ENCODE peak calls at places on chromosomes 11 and 22, in six cellular contexts. One of them, this sample, is unnamed.

GRCh38 chr11:46270707-46271106 is 6.8 kb upstream of the CREB3L1 start:
- DNase-seq in KBM-7: no peak
- DNase-seq in CD8-positive, alpha-beta memory T cell: no peak
- DNase-seq in LoVo: no peak
- DNase-seq in psoas muscle: no peak
- DNase-seq in stimulated activated naive CD8-positive, alpha-beta T cell treated with anti-CD3 and anti-CD28 coated beads, Interleukin-15, Interleukin-2, amounts not matched to agents 100 U/mL and 50 U/mL, for 24 hours: no peak
- DNase-seq in this sample: no peak

GRCh38 chr11:14500181-14500651 is 605 bp upstream of the COPB1 start:
- DNase-seq in psoas muscle: no peak
- DNase-seq in KBM-7: peak; percentile 68
- DNase-seq in LoVo: peak; percentile 57
- DNase-seq in stimulated activated naive CD8-positive, alpha-beta T cell treated with anti-CD3 and anti-CD28 coated beads, Interleukin-15, Interleukin-2, amounts not matched to agents 100 U/mL and 50 U/mL, for 24 hours: peak; percentile 42
- DNase-seq in CD8-positive, alpha-beta memory T cell: peak; percentile 46
- DNase-seq in this sample: peak; percentile 88

GRCh38 chr11:78651136-78651775 is 76.6 kb upstream of the NARS2 start:
- DNase-seq in psoas muscle: no peak
- DNase-seq in KBM-7: no peak
- DNase-seq in LoVo: no peak
- DNase-seq in CD8-positive, alpha-beta memory T cell: no peak
- DNase-seq in stimulated activated naive CD8-positive, alpha-beta T cell treated with anti-CD3 and anti-CD28 coated beads, Interleukin-15, Interleukin-2, amounts not matched to agents 100 U/mL and 50 U/mL, for 24 hours: no peak
- DNase-seq in this sample: no peak

GRCh38 chr11:62788991-62789390 is 1.8 kb downstream of the TMEM179B start:
- DNase-seq in psoas muscle: no peak
- DNase-seq in CD8-positive, alpha-beta memory T cell: no peak
- DNase-seq in stimulated activated naive CD8-positive, alpha-beta T cell treated with anti-CD3 and anti-CD28 coated beads, Interleukin-15, Interleukin-2, amounts not matched to agents 100 U/mL and 50 U/mL, for 24 hours: no peak
- DNase-seq in LoVo: no peak
- DNase-seq in KBM-7: no peak
- DNase-seq in this sample: no peak

GRCh38 chr11:2439820-2440219 is 4.5 kb downstream of the TRPM5 start:
- DNase-seq in stimulated activated naive CD8-positive, alpha-beta T cell treated with anti-CD3 and anti-CD28 coated beads, Interleukin-15, Interleukin-2, amounts not matched to agents 100 U/mL and 50 U/mL, for 24 hours: no peak
- DNase-seq in psoas muscle: no peak
- DNase-seq in CD8-positive, alpha-beta memory T cell: no peak
- DNase-seq in KBM-7: no peak
- DNase-seq in LoVo: no peak
- DNase-seq in this sample: no peak

GRCh38 chr11:27722945-27723344 is 22.7 kb upstream of the BDNF start:
- DNase-seq in LoVo: no peak
- DNase-seq in stimulated activated naive CD8-positive, alpha-beta T cell treated with anti-CD3 and anti-CD28 coated beads, Interleukin-15, Interleukin-2, amounts not matched to agents 100 U/mL and 50 U/mL, for 24 hours: no peak
- DNase-seq in CD8-positive, alpha-beta memory T cell: no peak
- DNase-seq in psoas muscle: no peak
- DNase-seq in KBM-7: no peak
- DNase-seq in this sample: no peak

GRCh38 chr22:43819691-43820670 is 7.9 kb upstream of the EFCAB6 start:
- DNase-seq in LoVo: no peak
- DNase-seq in CD8-positive, alpha-beta memory T cell: no peak
- DNase-seq in stimulated activated naive CD8-positive, alpha-beta T cell treated with anti-CD3 and anti-CD28 coated beads, Interleukin-15, Interleukin-2, amounts not matched to agents 100 U/mL and 50 U/mL, for 24 hours: no peak
- DNase-seq in KBM-7: no peak
- DNase-seq in psoas muscle: no peak
- DNase-seq in this sample: no peak

GRCh38 chr22:46055176-46055850 is 78.4 kb upstream of the WNT7B start:
- DNase-seq in stimulated activated naive CD8-positive, alpha-beta T cell treated with anti-CD3 and anti-CD28 coated beads, Interleukin-15, Interleukin-2, amounts not matched to agents 100 U/mL and 50 U/mL, for 24 hours: no peak
- DNase-seq in KBM-7: peak; percentile 58
- DNase-seq in psoas muscle: peak; percentile 50
- DNase-seq in CD8-positive, alpha-beta memory T cell: no peak
- DNase-seq in LoVo: no peak
- DNase-seq in this sample: no peak

GRCh38 chr22:50522806-50523438 is 2.5 kb downstream of the SCO2 start:
- DNase-seq in psoas muscle: no peak
- DNase-seq in CD8-positive, alpha-beta memory T cell: no peak
- DNase-seq in KBM-7: no peak
- DNase-seq in stimulated activated naive CD8-positive, alpha-beta T cell treated with anti-CD3 and anti-CD28 coated beads, Interleukin-15, Interleukin-2, amounts not matched to agents 100 U/mL and 50 U/mL, for 24 hours: no peak
- DNase-seq in LoVo: no peak
- DNase-seq in this sample: no peak

GRCh38 chr11:32309541-32310217 is 125.7 kb downstream of the WT1 start:
- DNase-seq in LoVo: no peak
- DNase-seq in stimulated activated naive CD8-positive, alpha-beta T cell treated with anti-CD3 and anti-CD28 coated beads, Interleukin-15, Interleukin-2, amounts not matched to agents 100 U/mL and 50 U/mL, for 24 hours: no peak
- DNase-seq in CD8-positive, alpha-beta memory T cell: no peak
- DNase-seq in KBM-7: no peak
- DNase-seq in psoas muscle: no peak
- DNase-seq in this sample: no peak

GRCh38 chr22:43385770-43386641 is 25.8 kb upstream of the MPPED1 start:
- DNase-seq in LoVo: peak; percentile 73
- DNase-seq in CD8-positive, alpha-beta memory T cell: peak; percentile 54
- DNase-seq in psoas muscle: peak; percentile 71
- DNase-seq in stimulated activated naive CD8-positive, alpha-beta T cell treated with anti-CD3 and anti-CD28 coated beads, Interleukin-15, Interleukin-2, amounts not matched to agents 100 U/mL and 50 U/mL, for 24 hours: peak; percentile 76
- DNase-seq in KBM-7: peak; percentile 83
- DNase-seq in this sample: peak; percentile 69

GRCh38 chr11:72758690-72759389 is 6.6 kb upstream of the ARAP1 start:
- DNase-seq in LoVo: no peak
- DNase-seq in stimulated activated naive CD8-positive, alpha-beta T cell treated with anti-CD3 and anti-CD28 coated beads, Interleukin-15, Interleukin-2, amounts not matched to agents 100 U/mL and 50 U/mL, for 24 hours: no peak
- DNase-seq in KBM-7: no peak
- DNase-seq in psoas muscle: no peak
- DNase-seq in CD8-positive, alpha-beta memory T cell: no peak
- DNase-seq in this sample: no peak

GRCh38 chr11:62909107-62909894 is 11.9 kb downstream of the CHRM1 start:
- DNase-seq in CD8-positive, alpha-beta memory T cell: no peak
- DNase-seq in psoas muscle: peak; percentile 53
- DNase-seq in LoVo: peak; percentile 32
- DNase-seq in stimulated activated naive CD8-positive, alpha-beta T cell treated with anti-CD3 and anti-CD28 coated beads, Interleukin-15, Interleukin-2, amounts not matched to agents 100 U/mL and 50 U/mL, for 24 hours: peak; percentile 57
- DNase-seq in KBM-7: peak; percentile 50
- DNase-seq in this sample: no peak

GRCh38 chr11:95335989-95336388 is 105.0 kb upstream of the SESN3 start:
- DNase-seq in KBM-7: no peak
- DNase-seq in CD8-positive, alpha-beta memory T cell: no peak
- DNase-seq in psoas muscle: no peak
- DNase-seq in LoVo: no peak
- DNase-seq in stimulated activated naive CD8-positive, alpha-beta T cell treated with anti-CD3 and anti-CD28 coated beads, Interleukin-15, Interleukin-2, amounts not matched to agents 100 U/mL and 50 U/mL, for 24 hours: no peak
- DNase-seq in this sample: no peak

GRCh38 chr11:110606415-110606814 is 105.8 kb downstream of the ARHGAP20 start:
- DNase-seq in psoas muscle: no peak
- DNase-seq in CD8-positive, alpha-beta memory T cell: no peak
- DNase-seq in stimulated activated naive CD8-positive, alpha-beta T cell treated with anti-CD3 and anti-CD28 coated beads, Interleukin-15, Interleukin-2, amounts not matched to agents 100 U/mL and 50 U/mL, for 24 hours: no peak
- DNase-seq in KBM-7: no peak
- DNase-seq in LoVo: no peak
- DNase-seq in this sample: no peak

GRCh38 chr11:113477321-113477720 is 2.1 kb upstream of the DRD2 start:
- DNase-seq in CD8-positive, alpha-beta memory T cell: no peak
- DNase-seq in psoas muscle: no peak
- DNase-seq in KBM-7: no peak
- DNase-seq in stimulated activated naive CD8-positive, alpha-beta T cell treated with anti-CD3 and anti-CD28 coated beads, Interleukin-15, Interleukin-2, amounts not matched to agents 100 U/mL and 50 U/mL, for 24 hours: no peak
- DNase-seq in LoVo: no peak
- DNase-seq in this sample: no peak

GRCh38 chr22:32660292-32660691 is 141.2 kb upstream of the TIMP3 start:
- DNase-seq in CD8-positive, alpha-beta memory T cell: peak; percentile 5
- DNase-seq in psoas muscle: peak; percentile 65
- DNase-seq in KBM-7: peak; percentile 79
- DNase-seq in stimulated activated naive CD8-positive, alpha-beta T cell treated with anti-CD3 and anti-CD28 coated beads, Interleukin-15, Interleukin-2, amounts not matched to agents 100 U/mL and 50 U/mL, for 24 hours: peak; percentile 59
- DNase-seq in LoVo: peak; percentile 58
- DNase-seq in this sample: peak; percentile 30

GRCh38 chr11:2525166-2525861 is 80.5 kb downstream of the KCNQ1 start:
- DNase-seq in KBM-7: no peak
- DNase-seq in psoas muscle: peak; percentile 10
- DNase-seq in stimulated activated naive CD8-positive, alpha-beta T cell treated with anti-CD3 and anti-CD28 coated beads, Interleukin-15, Interleukin-2, amounts not matched to agents 100 U/mL and 50 U/mL, for 24 hours: peak; percentile 1
- DNase-seq in LoVo: no peak
- DNase-seq in CD8-positive, alpha-beta memory T cell: no peak
- DNase-seq in this sample: no peak

GRCh38 chr11:65563606-65564005 is 5.4 kb upstream of the LTBP3 start:
- DNase-seq in LoVo: no peak
- DNase-seq in CD8-positive, alpha-beta memory T cell: no peak
- DNase-seq in KBM-7: no peak
- DNase-seq in stimulated activated naive CD8-positive, alpha-beta T cell treated with anti-CD3 and anti-CD28 coated beads, Interleukin-15, Interleukin-2, amounts not matched to agents 100 U/mL and 50 U/mL, for 24 hours: no peak
- DNase-seq in psoas muscle: no peak
- DNase-seq in this sample: no peak

GRCh38 chr22:43110444-43110926 is at the start of gene BIK:
- DNase-seq in KBM-7: no peak
- DNase-seq in LoVo: peak; percentile 53
- DNase-seq in CD8-positive, alpha-beta memory T cell: peak; percentile 34
- DNase-seq in psoas muscle: peak; percentile 34
- DNase-seq in stimulated activated naive CD8-positive, alpha-beta T cell treated with anti-CD3 and anti-CD28 coated beads, Interleukin-15, Interleukin-2, amounts not matched to agents 100 U/mL and 50 U/mL, for 24 hours: peak; percentile 46
- DNase-seq in this sample: peak; percentile 31

GRCh38 chr11:32464078-32464477 is 28.7 kb upstream of the WT1 start:
- DNase-seq in stimulated activated naive CD8-positive, alpha-beta T cell treated with anti-CD3 and anti-CD28 coated beads, Interleukin-15, Interleukin-2, amounts not matched to agents 100 U/mL and 50 U/mL, for 24 hours: no peak
- DNase-seq in CD8-positive, alpha-beta memory T cell: no peak
- DNase-seq in KBM-7: no peak
- DNase-seq in psoas muscle: no peak
- DNase-seq in LoVo: no peak
- DNase-seq in this sample: no peak

GRCh38 chr11:48081151-48082010 is 101.0 kb downstream of the PTPRJ start:
- DNase-seq in LoVo: no peak
- DNase-seq in CD8-positive, alpha-beta memory T cell: no peak
- DNase-seq in stimulated activated naive CD8-positive, alpha-beta T cell treated with anti-CD3 and anti-CD28 coated beads, Interleukin-15, Interleukin-2, amounts not matched to agents 100 U/mL and 50 U/mL, for 24 hours: peak; percentile 52
- DNase-seq in KBM-7: peak; percentile 65
- DNase-seq in psoas muscle: peak; percentile 86
- DNase-seq in this sample: peak; percentile 62

GRCh38 chr22:48097723-48098122 is 1335.3 kb downstream of the TBC1D22A start:
- DNase-seq in KBM-7: no peak
- DNase-seq in LoVo: no peak
- DNase-seq in stimulated activated naive CD8-positive, alpha-beta T cell treated with anti-CD3 and anti-CD28 coated beads, Interleukin-15, Interleukin-2, amounts not matched to agents 100 U/mL and 50 U/mL, for 24 hours: no peak
- DNase-seq in psoas muscle: no peak
- DNase-seq in CD8-positive, alpha-beta memory T cell: no peak
- DNase-seq in this sample: no peak

GRCh38 chr22:41589260-41589600 is 410 bp downstream of the PMM1 start:
- DNase-seq in CD8-positive, alpha-beta memory T cell: no peak
- DNase-seq in stimulated activated naive CD8-positive, alpha-beta T cell treated with anti-CD3 and anti-CD28 coated beads, Interleukin-15, Interleukin-2, amounts not matched to agents 100 U/mL and 50 U/mL, for 24 hours: peak; percentile 43
- DNase-seq in psoas muscle: no peak
- DNase-seq in LoVo: no peak
- DNase-seq in KBM-7: no peak
- DNase-seq in this sample: no peak

GRCh38 chr22:46846154-46846831 is 83.8 kb downstream of the TBC1D22A start:
- DNase-seq in CD8-positive, alpha-beta memory T cell: no peak
- DNase-seq in stimulated activated naive CD8-positive, alpha-beta T cell treated with anti-CD3 and anti-CD28 coated beads, Interleukin-15, Interleukin-2, amounts not matched to agents 100 U/mL and 50 U/mL, for 24 hours: peak; percentile 21
- DNase-seq in LoVo: no peak
- DNase-seq in psoas muscle: no peak
- DNase-seq in KBM-7: no peak
- DNase-seq in this sample: no peak

GRCh38 chr22:46584081-46584903 is 35.9 kb upstream of the GRAMD4 start:
- DNase-seq in KBM-7: no peak
- DNase-seq in psoas muscle: no peak
- DNase-seq in stimulated activated naive CD8-positive, alpha-beta T cell treated with anti-CD3 and anti-CD28 coated beads, Interleukin-15, Interleukin-2, amounts not matched to agents 100 U/mL and 50 U/mL, for 24 hours: no peak
- DNase-seq in LoVo: no peak
- DNase-seq in CD8-positive, alpha-beta memory T cell: no peak
- DNase-seq in this sample: no peak

GRCh38 chr11:10109836-10110235 is 184.2 kb downstream of the SBF2 start:
- DNase-seq in LoVo: no peak
- DNase-seq in CD8-positive, alpha-beta memory T cell: no peak
- DNase-seq in psoas muscle: no peak
- DNase-seq in stimulated activated naive CD8-positive, alpha-beta T cell treated with anti-CD3 and anti-CD28 coated beads, Interleukin-15, Interleukin-2, amounts not matched to agents 100 U/mL and 50 U/mL, for 24 hours: no peak
- DNase-seq in KBM-7: no peak
- DNase-seq in this sample: no peak

GRCh38 chr11:122984186-122985011 is 2.8 kb upstream of the BSX start:
- DNase-seq in LoVo: no peak
- DNase-seq in psoas muscle: no peak
- DNase-seq in CD8-positive, alpha-beta memory T cell: no peak
- DNase-seq in stimulated activated naive CD8-positive, alpha-beta T cell treated with anti-CD3 and anti-CD28 coated beads, Interleukin-15, Interleukin-2, amounts not matched to agents 100 U/mL and 50 U/mL, for 24 hours: peak; percentile 24
- DNase-seq in KBM-7: peak; percentile 3
- DNase-seq in this sample: no peak

GRCh38 chr22:27609411-27610029 is 192.0 kb downstream of the MN1 start:
- DNase-seq in stimulated activated naive CD8-positive, alpha-beta T cell treated with anti-CD3 and anti-CD28 coated beads, Interleukin-15, Interleukin-2, amounts not matched to agents 100 U/mL and 50 U/mL, for 24 hours: no peak
- DNase-seq in psoas muscle: no peak
- DNase-seq in CD8-positive, alpha-beta memory T cell: no peak
- DNase-seq in KBM-7: no peak
- DNase-seq in LoVo: no peak
- DNase-seq in this sample: no peak

GRCh38 chr22:23137905-23138520 is 3.8 kb downstream of the RSPH14 start:
- DNase-seq in stimulated activated naive CD8-positive, alpha-beta T cell treated with anti-CD3 and anti-CD28 coated beads, Interleukin-15, Interleukin-2, amounts not matched to agents 100 U/mL and 50 U/mL, for 24 hours: peak; percentile 41
- DNase-seq in LoVo: no peak
- DNase-seq in psoas muscle: no peak
- DNase-seq in CD8-positive, alpha-beta memory T cell: peak; percentile 54
- DNase-seq in KBM-7: peak; percentile 89
- DNase-seq in this sample: no peak